ENCODE peak calls at places on chromosome 22, in seven cellular contexts. K is ovary; N is activated naive CD8-positive, alpha-beta T cell treated with anti-CD3 and anti-CD28 coated beads, Interleukin-2, amount 50 U/mL, for 24 hours; Z is activated CD8-positive, alpha-beta memory T cell treated with anti-CD3 and anti-CD28 coated beads, Interleukin-2, amount 10 ng/mL, durations not matched to agents 7 days and 5 days; Q is stimulated activated CD8-positive, alpha-beta memory T cell treated with anti-CD3 and anti-CD28 coated beads, Interleukin-12 subunit alpha, Interleukin-12 subunit beta, amount 100 ng/mL, for 4 hours; X is DMS79 treated with DMSO at 0.1 percent for 48 hours; I is iPS-NIHi11. G is an unnamed sample.

GRCh38 chr22:18000441-18001039 is 23.8 kb downstream of the MICAL3 start:
- DNase-seq in K (peak; percentile 40), N (peak; percentile 34), Z (no peak), Q (peak; percentile 10), X (peak; percentile 1), I (peak; percentile 42), G (no peak)

GRCh38 chr22:48451891-48452290 is 1375.8 kb downstream of the BRD1 start:
- DNase-seq in K (no peak), N (no peak), Z (no peak), Q (no peak), X (no peak), I (no peak), G (no peak)

GRCh38 chr22:23216331-23217170 is 36.2 kb downstream of the BCR start:
- DNase-seq in K (no peak), N (peak; percentile 58), Z (peak; percentile 71), Q (peak; percentile 28), X (no peak), I (no peak), G (no peak)

GRCh38 chr22:20885017-20885556 is 26.3 kb downstream of the SNAP29 start:
- DNase-seq in K (no peak), N (no peak), Z (no peak), Q (no peak), X (no peak), I (no peak), G (no peak)

GRCh38 chr22:23205330-23205729 is 25.0 kb downstream of the BCR start:
- DNase-seq in K (no peak), N (no peak), Z (no peak), Q (no peak), X (no peak), I (no peak), G (no peak)

GRCh38 chr22:42635531-42635930 is 4.9 kb downstream of the ATP5MGL start:
- DNase-seq in K (no peak), N (no peak), Z (no peak), Q (no peak), X (no peak), I (no peak), G (no peak)

GRCh38 chr22:46159777-46160176 is 9.5 kb downstream of the PPARA start:
- DNase-seq in K (no peak), N (no peak), Z (no peak), Q (no peak), X (peak; percentile 11), I (no peak), G (no peak)

GRCh38 chr22:31084811-31085492 is 3.8 kb downstream of the SMTN start:
- DNase-seq in K (peak; percentile 90), N (peak; percentile 91), Z (peak; percentile 92), Q (peak; percentile 74), X (no peak), I (peak; percentile 93), G (peak; percentile 26)

GRCh38 chr22:30309981-30310672 is 16.6 kb downstream of the TBC1D10A start:
- DNase-seq in K (peak; percentile 58), N (no peak), Z (no peak), Q (no peak), X (no peak), I (no peak), G (no peak)

GRCh38 chr22:38087855-38088254 is 3.9 kb upstream of the SLC16A8 start:
- DNase-seq in K (no peak), N (no peak), Z (no peak), Q (no peak), X (no peak), I (no peak), G (no peak)

GRCh38 chr22:36471341-36471821 is 10.1 kb downstream of the TXN2 start:
- DNase-seq in K (no peak), N (no peak), Z (no peak), Q (no peak), X (no peak), I (no peak), G (no peak)

GRCh38 chr22:36302439-36303114 is 49.6 kb downstream of the APOL1 start:
- DNase-seq in K (no peak), N (no peak), Z (no peak), Q (no peak), X (no peak), I (no peak), G (no peak)

GRCh38 chr22:42881982-42882656 is 25.0 kb upstream of the ARFGAP3 start:
- DNase-seq in K (no peak), N (no peak), Z (no peak), Q (no peak), X (no peak), I (peak; percentile 62), G (no peak)

GRCh38 chr22:36397081-36397766 is 9.5 kb upstream of the MYH9 start:
- DNase-seq in K (no peak), N (no peak), Z (no peak), Q (no peak), X (no peak), I (peak; percentile 44), G (no peak)

GRCh38 chr22:20174785-20175596 is 24.1 kb upstream of the CCDC188 start:
- DNase-seq in K (no peak), N (no peak), Z (no peak), Q (no peak), X (no peak), I (peak; percentile 67), G (no peak)

GRCh38 chr22:36194971-36195370 is 6.6 kb downstream of the APOL4 start:
- DNase-seq in K (peak; percentile 71), N (peak; percentile 42), Z (peak; percentile 75), Q (no peak), X (peak; percentile 2), I (peak; percentile 63), G (no peak)

GRCh38 chr22:17430298-17430900 is 61.1 kb downstream of the CECR2 start:
- DNase-seq in K (peak; percentile 69), N (no peak), Z (no peak), Q (no peak), X (no peak), I (no peak), G (no peak)

GRCh38 chr22:27370281-27370680 is 431.3 kb downstream of the MN1 start:
- DNase-seq in K (no peak), N (no peak), Z (no peak), Q (no peak), X (no peak), I (no peak), G (no peak)

GRCh38 chr22:40006641-40007040 is 11.9 kb downstream of the FAM83F start:
- DNase-seq in K (no peak), N (no peak), Z (no peak), Q (no peak), X (peak; percentile 42), I (no peak), G (no peak)

GRCh38 chr22:49541451-49542230 is 286.0 kb downstream of the BRD1 start:
- DNase-seq in K (no peak), N (no peak), Z (no peak), Q (no peak), X (no peak), I (no peak), G (no peak)

GRCh38 chr22:26045855-26046254 is 123.4 kb upstream of the SEZ6L start:
- DNase-seq in K (no peak), N (no peak), Z (no peak), Q (no peak), X (no peak), I (no peak), G (no peak)

GRCh38 chr22:28771195-28771791 is 1.2 kb upstream of the CCDC117 start:
- DNase-seq in K (no peak), N (no peak), Z (no peak), Q (no peak), X (peak; percentile 76), I (no peak), G (no peak)

GRCh38 chr22:33917744-33918406 is 2.4 kb downstream of the LARGE1 start:
- DNase-seq in K (no peak), N (no peak), Z (no peak), Q (no peak), X (no peak), I (no peak), G (no peak)

GRCh38 chr22:42964994-42965699 is 49.8 kb downstream of the PACSIN2 start:
- DNase-seq in K (no peak), N (peak; percentile 58), Z (peak; percentile 56), Q (no peak), X (no peak), I (peak; percentile 47), G (no peak)

GRCh38 chr22:30615543-30615954 is 8.6 kb downstream of the TCN2 start:
- DNase-seq in K (no peak), N (no peak), Z (no peak), Q (no peak), X (no peak), I (no peak), G (no peak)

GRCh38 chr22:38700271-38700788 is 413 bp downstream of the JOSD1 start:
- DNase-seq in K (peak; percentile 74), N (no peak), Z (no peak), Q (no peak), X (no peak), I (peak; percentile 85), G (peak; percentile 38)

GRCh38 chr22:33570110-33570509 is 350.2 kb downstream of the LARGE1 start:
- DNase-seq in K (no peak), N (no peak), Z (no peak), Q (no peak), X (no peak), I (no peak), G (no peak)

G was measured in GOT3.